ENCODE peak calls at places on chromosome 3, in eight cellular contexts. One of them, this sample, is unnamed.

GRCh38 chr3:183582161-183582560 is 26.7 kb upstream of the KLHL6 start:
- DNase-seq in globus pallidus: peak
- DNase-seq in H54: no peak
- DNase-seq in stimulated activated effector memory CD8-positive, alpha-beta T cell treated with anti-CD3 and anti-CD28 coated beads, Interleukin-12 subunit alpha, Interleukin-12 subunit beta, amount 100 ng/mL, for 72 hours: no peak
- DNase-seq in GM04504: no peak
- DNase-seq in heart right ventricle: no peak
- DNase-seq in head of caudate nucleus: no peak
- DNase-seq in RCC 7860: no peak
- DNase-seq in this sample: no peak

GRCh38 chr3:118972974-118973373 is 61.7 kb downstream of the IGSF11 start:
- DNase-seq in head of caudate nucleus: peak
- DNase-seq in globus pallidus: peak
- DNase-seq in stimulated activated effector memory CD8-positive, alpha-beta T cell treated with anti-CD3 and anti-CD28 coated beads, Interleukin-12 subunit alpha, Interleukin-12 subunit beta, amount 100 ng/mL, for 72 hours: no peak
- DNase-seq in H54: no peak
- DNase-seq in RCC 7860: no peak
- DNase-seq in GM04504: no peak
- DNase-seq in heart right ventricle: peak
- DNase-seq in this sample: no peak

GRCh38 chr3:113736548-113737089 is 9.4 kb downstream of the NAA50 start:
- DNase-seq in H54: no peak
- DNase-seq in RCC 7860: no peak
- DNase-seq in head of caudate nucleus: peak
- DNase-seq in stimulated activated effector memory CD8-positive, alpha-beta T cell treated with anti-CD3 and anti-CD28 coated beads, Interleukin-12 subunit alpha, Interleukin-12 subunit beta, amount 100 ng/mL, for 72 hours: no peak
- DNase-seq in heart right ventricle: peak
- DNase-seq in GM04504: peak
- DNase-seq in globus pallidus: peak
- DNase-seq in this sample: no peak

GRCh38 chr3:28738425-28738824 is 389.8 kb upstream of the AZI2 start:
- DNase-seq in GM04504: no peak
- DNase-seq in RCC 7860: no peak
- DNase-seq in head of caudate nucleus: no peak
- DNase-seq in globus pallidus: no peak
- DNase-seq in stimulated activated effector memory CD8-positive, alpha-beta T cell treated with anti-CD3 and anti-CD28 coated beads, Interleukin-12 subunit alpha, Interleukin-12 subunit beta, amount 100 ng/mL, for 72 hours: no peak
- DNase-seq in H54: no peak
- DNase-seq in heart right ventricle: no peak
- DNase-seq in this sample: no peak

GRCh38 chr3:61788623-61789507 is 227.5 kb downstream of the PTPRG start:
- DNase-seq in globus pallidus: no peak
- DNase-seq in GM04504: no peak
- DNase-seq in H54: no peak
- DNase-seq in stimulated activated effector memory CD8-positive, alpha-beta T cell treated with anti-CD3 and anti-CD28 coated beads, Interleukin-12 subunit alpha, Interleukin-12 subunit beta, amount 100 ng/mL, for 72 hours: no peak
- DNase-seq in head of caudate nucleus: no peak
- DNase-seq in heart right ventricle: no peak
- DNase-seq in RCC 7860: no peak
- DNase-seq in this sample: no peak

GRCh38 chr3:98596902-98597500 is 3.6 kb upstream of the CPOX start:
- DNase-seq in globus pallidus: no peak
- DNase-seq in heart right ventricle: no peak
- DNase-seq in H54: no peak
- DNase-seq in stimulated activated effector memory CD8-positive, alpha-beta T cell treated with anti-CD3 and anti-CD28 coated beads, Interleukin-12 subunit alpha, Interleukin-12 subunit beta, amount 100 ng/mL, for 72 hours: no peak
- DNase-seq in GM04504: no peak
- DNase-seq in RCC 7860: no peak
- DNase-seq in head of caudate nucleus: no peak
- DNase-seq in this sample: no peak

GRCh38 chr3:14481018-14481645 is 59.0 kb downstream of the GRIP2 start:
- DNase-seq in GM04504: no peak
- DNase-seq in stimulated activated effector memory CD8-positive, alpha-beta T cell treated with anti-CD3 and anti-CD28 coated beads, Interleukin-12 subunit alpha, Interleukin-12 subunit beta, amount 100 ng/mL, for 72 hours: no peak
- DNase-seq in RCC 7860: no peak
- DNase-seq in H54: no peak
- DNase-seq in heart right ventricle: no peak
- DNase-seq in globus pallidus: no peak
- DNase-seq in head of caudate nucleus: no peak
- DNase-seq in this sample: no peak

GRCh38 chr3:64048631-64049061 is 25.4 kb upstream of the PSMD6 start:
- DNase-seq in heart right ventricle: no peak
- DNase-seq in GM04504: peak
- DNase-seq in RCC 7860: no peak
- DNase-seq in stimulated activated effector memory CD8-positive, alpha-beta T cell treated with anti-CD3 and anti-CD28 coated beads, Interleukin-12 subunit alpha, Interleukin-12 subunit beta, amount 100 ng/mL, for 72 hours: no peak
- DNase-seq in H54: no peak
- DNase-seq in globus pallidus: no peak
- DNase-seq in head of caudate nucleus: no peak
- DNase-seq in this sample: peak

GRCh38 chr3:124161453-124161852 is 169.5 kb upstream of the ROPN1 start:
- DNase-seq in globus pallidus: no peak
- DNase-seq in stimulated activated effector memory CD8-positive, alpha-beta T cell treated with anti-CD3 and anti-CD28 coated beads, Interleukin-12 subunit alpha, Interleukin-12 subunit beta, amount 100 ng/mL, for 72 hours: no peak
- DNase-seq in GM04504: no peak
- DNase-seq in heart right ventricle: no peak
- DNase-seq in head of caudate nucleus: no peak
- DNase-seq in H54: no peak
- DNase-seq in RCC 7860: no peak
- DNase-seq in this sample: no peak

GRCh38 chr3:81782585-81782984 is 21.1 kb upstream of the GBE1 start:
- DNase-seq in stimulated activated effector memory CD8-positive, alpha-beta T cell treated with anti-CD3 and anti-CD28 coated beads, Interleukin-12 subunit alpha, Interleukin-12 subunit beta, amount 100 ng/mL, for 72 hours: no peak
- DNase-seq in H54: no peak
- DNase-seq in GM04504: no peak
- DNase-seq in RCC 7860: no peak
- DNase-seq in head of caudate nucleus: no peak
- DNase-seq in globus pallidus: no peak
- DNase-seq in heart right ventricle: no peak
- DNase-seq in this sample: no peak

GRCh38 chr3:24299801-24300626 is 194.6 kb downstream of the THRB start:
- DNase-seq in head of caudate nucleus: no peak
- DNase-seq in GM04504: no peak
- DNase-seq in stimulated activated effector memory CD8-positive, alpha-beta T cell treated with anti-CD3 and anti-CD28 coated beads, Interleukin-12 subunit alpha, Interleukin-12 subunit beta, amount 100 ng/mL, for 72 hours: no peak
- DNase-seq in heart right ventricle: no peak
- DNase-seq in globus pallidus: no peak
- DNase-seq in RCC 7860: peak
- DNase-seq in H54: no peak
- DNase-seq in this sample: no peak

GRCh38 chr3:176347424-176348146 is 849.7 kb downstream of the TBL1XR1 start:
- DNase-seq in globus pallidus: no peak
- DNase-seq in stimulated activated effector memory CD8-positive, alpha-beta T cell treated with anti-CD3 and anti-CD28 coated beads, Interleukin-12 subunit alpha, Interleukin-12 subunit beta, amount 100 ng/mL, for 72 hours: no peak
- DNase-seq in RCC 7860: no peak
- DNase-seq in head of caudate nucleus: no peak
- DNase-seq in GM04504: no peak
- DNase-seq in heart right ventricle: no peak
- DNase-seq in H54: no peak
- DNase-seq in this sample: no peak

GRCh38 chr3:36318584-36319200 is 61.6 kb upstream of the STAC start:
- DNase-seq in stimulated activated effector memory CD8-positive, alpha-beta T cell treated with anti-CD3 and anti-CD28 coated beads, Interleukin-12 subunit alpha, Interleukin-12 subunit beta, amount 100 ng/mL, for 72 hours: no peak
- DNase-seq in GM04504: no peak
- DNase-seq in head of caudate nucleus: no peak
- DNase-seq in RCC 7860: peak
- DNase-seq in heart right ventricle: no peak
- DNase-seq in globus pallidus: no peak
- DNase-seq in H54: no peak
- DNase-seq in this sample: no peak

GRCh38 chr3:101642441-101642840 is 34.5 kb downstream of the ZBTB11 start:
- DNase-seq in stimulated activated effector memory CD8-positive, alpha-beta T cell treated with anti-CD3 and anti-CD28 coated beads, Interleukin-12 subunit alpha, Interleukin-12 subunit beta, amount 100 ng/mL, for 72 hours: no peak
- DNase-seq in RCC 7860: no peak
- DNase-seq in head of caudate nucleus: no peak
- DNase-seq in H54: no peak
- DNase-seq in heart right ventricle: no peak
- DNase-seq in globus pallidus: no peak
- DNase-seq in GM04504: no peak
- DNase-seq in this sample: no peak

GRCh38 chr3:99777708-99778107 is 40.0 kb upstream of the CMSS1 start:
- DNase-seq in H54: no peak
- DNase-seq in stimulated activated effector memory CD8-positive, alpha-beta T cell treated with anti-CD3 and anti-CD28 coated beads, Interleukin-12 subunit alpha, Interleukin-12 subunit beta, amount 100 ng/mL, for 72 hours: no peak
- DNase-seq in head of caudate nucleus: no peak
- DNase-seq in heart right ventricle: no peak
- DNase-seq in RCC 7860: no peak
- DNase-seq in globus pallidus: no peak
- DNase-seq in GM04504: no peak
- DNase-seq in this sample: no peak

GRCh38 chr3:127961963-127962362 is 46.9 kb downstream of the KBTBD12 start:
- DNase-seq in heart right ventricle: no peak
- DNase-seq in RCC 7860: peak
- DNase-seq in head of caudate nucleus: no peak
- DNase-seq in H54: peak
- DNase-seq in globus pallidus: no peak
- DNase-seq in GM04504: no peak
- DNase-seq in stimulated activated effector memory CD8-positive, alpha-beta T cell treated with anti-CD3 and anti-CD28 coated beads, Interleukin-12 subunit alpha, Interleukin-12 subunit beta, amount 100 ng/mL, for 72 hours: no peak
- DNase-seq in this sample: no peak

GRCh38 chr3:150414273-150414672 is 6.2 kb downstream of the TSC22D2 start:
- DNase-seq in RCC 7860: peak
- DNase-seq in GM04504: no peak
- DNase-seq in H54: no peak
- DNase-seq in head of caudate nucleus: peak
- DNase-seq in globus pallidus: peak
- DNase-seq in heart right ventricle: peak
- DNase-seq in stimulated activated effector memory CD8-positive, alpha-beta T cell treated with anti-CD3 and anti-CD28 coated beads, Interleukin-12 subunit alpha, Interleukin-12 subunit beta, amount 100 ng/mL, for 72 hours: no peak
- DNase-seq in this sample: no peak

GRCh38 chr3:128873623-128874022 is 5.8 kb upstream of the ACAD9 start:
- DNase-seq in GM04504: no peak
- DNase-seq in head of caudate nucleus: no peak
- DNase-seq in RCC 7860: no peak
- DNase-seq in H54: no peak
- DNase-seq in globus pallidus: no peak
- DNase-seq in heart right ventricle: no peak
- DNase-seq in stimulated activated effector memory CD8-positive, alpha-beta T cell treated with anti-CD3 and anti-CD28 coated beads, Interleukin-12 subunit alpha, Interleukin-12 subunit beta, amount 100 ng/mL, for 72 hours: no peak
- DNase-seq in this sample: no peak

GRCh38 chr3:43345877-43346276 is 59.5 kb downstream of the SNRK start:
- DNase-seq in stimulated activated effector memory CD8-positive, alpha-beta T cell treated with anti-CD3 and anti-CD28 coated beads, Interleukin-12 subunit alpha, Interleukin-12 subunit beta, amount 100 ng/mL, for 72 hours: peak
- DNase-seq in head of caudate nucleus: no peak
- DNase-seq in GM04504: no peak
- DNase-seq in RCC 7860: peak
- DNase-seq in H54: no peak
- DNase-seq in globus pallidus: no peak
- DNase-seq in heart right ventricle: no peak
- DNase-seq in this sample: peak

GRCh38 chr3:52537726-52538421 is 1.5 kb downstream of the UQCC5 start:
- DNase-seq in GM04504: no peak
- DNase-seq in globus pallidus: no peak
- DNase-seq in heart right ventricle: no peak
- DNase-seq in H54: no peak
- DNase-seq in head of caudate nucleus: no peak
- DNase-seq in RCC 7860: no peak
- DNase-seq in stimulated activated effector memory CD8-positive, alpha-beta T cell treated with anti-CD3 and anti-CD28 coated beads, Interleukin-12 subunit alpha, Interleukin-12 subunit beta, amount 100 ng/mL, for 72 hours: no peak
- DNase-seq in this sample: no peak

GRCh38 chr3:20857636-20858035 is 671.6 kb upstream of the SGO1 start:
- DNase-seq in GM04504: peak
- DNase-seq in stimulated activated effector memory CD8-positive, alpha-beta T cell treated with anti-CD3 and anti-CD28 coated beads, Interleukin-12 subunit alpha, Interleukin-12 subunit beta, amount 100 ng/mL, for 72 hours: no peak
- DNase-seq in RCC 7860: no peak
- DNase-seq in heart right ventricle: no peak
- DNase-seq in globus pallidus: no peak
- DNase-seq in H54: no peak
- DNase-seq in head of caudate nucleus: no peak
- DNase-seq in this sample: no peak

GRCh38 chr3:172629470-172629869 is 81.4 kb downstream of the NCEH1 start:
- DNase-seq in globus pallidus: no peak
- DNase-seq in H54: no peak
- DNase-seq in heart right ventricle: no peak
- DNase-seq in RCC 7860: peak
- DNase-seq in stimulated activated effector memory CD8-positive, alpha-beta T cell treated with anti-CD3 and anti-CD28 coated beads, Interleukin-12 subunit alpha, Interleukin-12 subunit beta, amount 100 ng/mL, for 72 hours: no peak
- DNase-seq in head of caudate nucleus: peak
- DNase-seq in GM04504: no peak
- DNase-seq in this sample: no peak

GRCh38 chr3:183991403-183991802 is 26.3 kb downstream of the ABCC5 start:
- DNase-seq in globus pallidus: no peak
- DNase-seq in GM04504: no peak
- DNase-seq in head of caudate nucleus: no peak
- DNase-seq in heart right ventricle: no peak
- DNase-seq in RCC 7860: no peak
- DNase-seq in stimulated activated effector memory CD8-positive, alpha-beta T cell treated with anti-CD3 and anti-CD28 coated beads, Interleukin-12 subunit alpha, Interleukin-12 subunit beta, amount 100 ng/mL, for 72 hours: no peak
- DNase-seq in H54: no peak
- DNase-seq in this sample: no peak

GRCh38 chr3:60282840-60283239 is 968.4 kb downstream of the FHIT start:
- DNase-seq in RCC 7860: no peak
- DNase-seq in globus pallidus: no peak
- DNase-seq in stimulated activated effector memory CD8-positive, alpha-beta T cell treated with anti-CD3 and anti-CD28 coated beads, Interleukin-12 subunit alpha, Interleukin-12 subunit beta, amount 100 ng/mL, for 72 hours: no peak
- DNase-seq in GM04504: no peak
- DNase-seq in head of caudate nucleus: no peak
- DNase-seq in heart right ventricle: no peak
- DNase-seq in H54: no peak
- DNase-seq in this sample: no peak

GRCh38 chr3:194075802-194076460 is 60.0 kb upstream of the HES1 start:
- DNase-seq in heart right ventricle: no peak
- DNase-seq in stimulated activated effector memory CD8-positive, alpha-beta T cell treated with anti-CD3 and anti-CD28 coated beads, Interleukin-12 subunit alpha, Interleukin-12 subunit beta, amount 100 ng/mL, for 72 hours: no peak
- DNase-seq in globus pallidus: no peak
- DNase-seq in head of caudate nucleus: no peak
- DNase-seq in H54: no peak
- DNase-seq in RCC 7860: peak
- DNase-seq in GM04504: no peak
- DNase-seq in this sample: no peak

GRCh38 chr3:64666171-64666581 is 21.6 kb downstream of the ADAMTS9 start:
- DNase-seq in GM04504: no peak
- DNase-seq in stimulated activated effector memory CD8-positive, alpha-beta T cell treated with anti-CD3 and anti-CD28 coated beads, Interleukin-12 subunit alpha, Interleukin-12 subunit beta, amount 100 ng/mL, for 72 hours: no peak
- DNase-seq in H54: no peak
- DNase-seq in globus pallidus: no peak
- DNase-seq in head of caudate nucleus: no peak
- DNase-seq in RCC 7860: peak
- DNase-seq in heart right ventricle: peak
- DNase-seq in this sample: no peak

GRCh38 chr3:170703121-170703588 is 117.3 kb upstream of the SLC7A14 start:
- DNase-seq in RCC 7860: peak
- DNase-seq in heart right ventricle: no peak
- DNase-seq in globus pallidus: no peak
- DNase-seq in stimulated activated effector memory CD8-positive, alpha-beta T cell treated with anti-CD3 and anti-CD28 coated beads, Interleukin-12 subunit alpha, Interleukin-12 subunit beta, amount 100 ng/mL, for 72 hours: no peak
- DNase-seq in H54: peak
- DNase-seq in GM04504: peak
- DNase-seq in head of caudate nucleus: no peak
- DNase-seq in this sample: peak

GRCh38 chr3:138234401-138235179 is 47.5 kb downstream of the ARMC8 start:
- DNase-seq in H54: no peak
- DNase-seq in RCC 7860: no peak
- DNase-seq in GM04504: no peak
- DNase-seq in head of caudate nucleus: no peak
- DNase-seq in heart right ventricle: no peak
- DNase-seq in globus pallidus: no peak
- DNase-seq in stimulated activated effector memory CD8-positive, alpha-beta T cell treated with anti-CD3 and anti-CD28 coated beads, Interleukin-12 subunit alpha, Interleukin-12 subunit beta, amount 100 ng/mL, for 72 hours: no peak
- DNase-seq in this sample: no peak

GRCh38 chr3:64571982-64572381 is 115.8 kb downstream of the ADAMTS9 start:
- DNase-seq in stimulated activated effector memory CD8-positive, alpha-beta T cell treated with anti-CD3 and anti-CD28 coated beads, Interleukin-12 subunit alpha, Interleukin-12 subunit beta, amount 100 ng/mL, for 72 hours: no peak
- DNase-seq in head of caudate nucleus: no peak
- DNase-seq in RCC 7860: no peak
- DNase-seq in globus pallidus: peak
- DNase-seq in heart right ventricle: no peak
- DNase-seq in H54: no peak
- DNase-seq in GM04504: no peak
- DNase-seq in this sample: no peak

GRCh38 chr3:171860830-171861535 is 17.8 kb downstream of the TMEM212 start:
- DNase-seq in globus pallidus: no peak
- DNase-seq in head of caudate nucleus: no peak
- DNase-seq in stimulated activated effector memory CD8-positive, alpha-beta T cell treated with anti-CD3 and anti-CD28 coated beads, Interleukin-12 subunit alpha, Interleukin-12 subunit beta, amount 100 ng/mL, for 72 hours: peak
- DNase-seq in heart right ventricle: peak
- DNase-seq in H54: no peak
- DNase-seq in RCC 7860: no peak
- DNase-seq in GM04504: peak
- DNase-seq in this sample: peak

GRCh38 chr3:69896095-69896494 is 103.4 kb upstream of the SAMMSON start:
- DNase-seq in head of caudate nucleus: no peak
- DNase-seq in RCC 7860: no peak
- DNase-seq in heart right ventricle: no peak
- DNase-seq in GM04504: no peak
- DNase-seq in H54: no peak
- DNase-seq in stimulated activated effector memory CD8-positive, alpha-beta T cell treated with anti-CD3 and anti-CD28 coated beads, Interleukin-12 subunit alpha, Interleukin-12 subunit beta, amount 100 ng/mL, for 72 hours: no peak
- DNase-seq in globus pallidus: no peak
- DNase-seq in this sample: no peak

GRCh38 chr3:11718582-11719405 is 75.1 kb upstream of the VGLL4 start:
- DNase-seq in stimulated activated effector memory CD8-positive, alpha-beta T cell treated with anti-CD3 and anti-CD28 coated beads, Interleukin-12 subunit alpha, Interleukin-12 subunit beta, amount 100 ng/mL, for 72 hours: peak
- DNase-seq in H54: peak
- DNase-seq in head of caudate nucleus: peak
- DNase-seq in heart right ventricle: peak
- DNase-seq in RCC 7860: peak
- DNase-seq in globus pallidus: peak
- DNase-seq in GM04504: no peak
- DNase-seq in this sample: no peak

This sample was measured in stromal cell of bone marrow.